ENCODE peak calls at places on chromosomes 12 and 14, in four cellular contexts. U, Y, X and R are unnamed samples.

GRCh38 chr12:69685810-69686209 is 13.3 kb downstream of the BEST3 start:
- DNase-seq in U (no peak), Y (no peak), X (no peak), R (no peak)

GRCh38 chr12:27388650-27389049 is 56.0 kb downstream of the BMAL2 start:
- DNase-seq in U (no peak), Y (no peak), X (no peak), R (no peak)

GRCh38 chr12:25775968-25776367 is 182.5 kb upstream of the RASSF8 start:
- DNase-seq in U (no peak), Y (peak; percentile 10), X (no peak), R (peak; percentile 1)

GRCh38 chr12:19811922-19812321 is 372.6 kb downstream of the AEBP2 start:
- DNase-seq in U (no peak), Y (no peak), X (no peak), R (no peak)

GRCh38 chr12:108890208-108890607 is 10.3 kb downstream of the DAO start:
- DNase-seq in U (no peak), Y (no peak), X (no peak), R (peak; percentile 25)

GRCh38 chr12:70267550-70267949 is 24.3 kb downstream of the CNOT2 start:
- DNase-seq in U (no peak), Y (no peak), X (no peak), R (no peak)

GRCh38 chr14:65156568-65157366 is 54.5 kb upstream of the MAX start:
- DNase-seq in U (no peak), Y (no peak), X (peak; percentile 45), R (no peak)

GRCh38 chr12:16573652-16574077 is 32.3 kb downstream of the LMO3 start:
- DNase-seq in U (peak; percentile 18), Y (no peak), X (no peak), R (no peak)

GRCh38 chr14:55458800-55459577 is 18.6 kb upstream of the TBPL2 start:
- DNase-seq in U (no peak), Y (no peak), X (no peak), R (no peak)

GRCh38 chr14:104749958-104750529 is 2.9 kb upstream of the SIVA1 start:
- DNase-seq in U (no peak), Y (no peak), X (no peak), R (no peak)

GRCh38 chr14:68791078-68791983 is 1.5 kb downstream of the ZFP36L1 start:
- DNase-seq in U (no peak), Y (no peak), X (no peak), R (no peak)

GRCh38 chr12:388012-388411 is 1.1 kb downstream of the KDM5A start:
- DNase-seq in U (no peak), Y (no peak), X (no peak), R (no peak)

GRCh38 chr12:105721051-105721825 is 390.7 kb downstream of the C12orf75 start:
- DNase-seq in U (no peak), Y (no peak), X (peak; percentile 38), R (no peak)

GRCh38 chr12:49842519-49843352 is at the start of gene BCDIN3D:
- DNase-seq in U (peak; percentile 83), Y (peak; percentile 86), X (peak; percentile 66), R (peak; percentile 90)

GRCh38 chr12:49843871-49844437 is 1.0 kb upstream of the BCDIN3D start:
- DNase-seq in U (no peak), Y (no peak), X (no peak), R (no peak)

GRCh38 chr12:49843411-49843810 is 505 bp upstream of the BCDIN3D start:
- DNase-seq in U (no peak), Y (no peak), X (no peak), R (no peak)

GRCh38 chr12:49838973-49839633 is 3.8 kb downstream of the BCDIN3D start:
- DNase-seq in U (peak; percentile 43), Y (peak; percentile 41), X (no peak), R (peak; percentile 44)
- TF ChIP-seq TARDBP in U (no peak), Y (no peak), X (no peak), R (no peak)

DNA sequence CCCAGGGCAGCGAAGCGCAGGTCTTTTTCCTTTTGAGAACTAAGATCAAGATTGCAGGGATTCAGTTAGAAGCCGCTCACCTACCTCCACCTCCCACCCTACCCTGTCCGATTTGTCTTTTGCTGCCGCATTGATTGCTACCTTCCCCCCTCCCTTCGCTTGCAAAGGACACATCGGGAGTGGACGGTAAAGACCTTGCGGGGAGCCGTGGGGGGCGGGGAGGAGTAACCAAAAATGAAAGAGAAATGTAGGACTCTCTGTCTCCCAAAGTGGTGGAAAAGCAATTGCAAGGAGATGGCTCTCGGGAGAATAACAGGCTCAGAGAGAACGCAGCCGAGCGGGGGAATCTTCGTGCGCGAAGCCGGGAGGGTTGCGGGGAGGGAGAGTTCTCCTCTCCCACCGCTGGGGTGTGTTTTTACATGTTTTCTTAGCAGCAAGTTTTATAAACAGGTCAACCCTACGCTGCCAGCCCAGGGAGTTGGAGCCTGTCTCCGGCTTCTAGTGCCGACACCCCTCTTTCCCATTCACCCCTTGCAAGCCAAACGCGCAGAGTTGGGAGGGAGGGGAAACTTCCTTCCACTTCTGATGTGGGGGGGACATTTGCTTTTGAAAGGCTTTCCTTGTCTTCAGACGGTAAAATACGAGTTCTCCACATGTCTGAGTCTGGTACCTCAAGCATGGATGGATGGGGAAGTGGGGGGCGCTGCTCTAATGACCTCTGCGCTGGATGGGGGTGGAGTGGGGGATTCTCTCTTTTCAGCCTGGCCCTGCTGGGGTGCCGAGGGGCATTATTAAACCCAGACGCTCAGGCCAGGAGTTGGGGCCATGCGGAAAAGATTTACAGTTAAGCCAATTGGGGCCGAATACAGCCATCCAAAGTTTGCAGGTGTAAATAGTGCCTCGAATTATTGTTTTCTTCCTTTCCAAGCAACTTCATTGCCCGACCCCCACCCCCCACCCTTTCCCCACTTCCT is 8.9 kb upstream of the TBX3 start:
- DNase-seq in U (no peak), Y (no peak), X (no peak), R (no peak)
- TF ChIP-seq TARDBP in U (no peak), Y (no peak), X (no peak), R (no peak)

GRCh38 chr12:132266802-132267201 is 62.6 kb downstream of the GALNT9 start:
- DNase-seq in U (no peak), Y (no peak), X (no peak), R (no peak)
- TF ChIP-seq TARDBP in U (no peak), Y (no peak), X (no peak), R (no peak)

DNA sequence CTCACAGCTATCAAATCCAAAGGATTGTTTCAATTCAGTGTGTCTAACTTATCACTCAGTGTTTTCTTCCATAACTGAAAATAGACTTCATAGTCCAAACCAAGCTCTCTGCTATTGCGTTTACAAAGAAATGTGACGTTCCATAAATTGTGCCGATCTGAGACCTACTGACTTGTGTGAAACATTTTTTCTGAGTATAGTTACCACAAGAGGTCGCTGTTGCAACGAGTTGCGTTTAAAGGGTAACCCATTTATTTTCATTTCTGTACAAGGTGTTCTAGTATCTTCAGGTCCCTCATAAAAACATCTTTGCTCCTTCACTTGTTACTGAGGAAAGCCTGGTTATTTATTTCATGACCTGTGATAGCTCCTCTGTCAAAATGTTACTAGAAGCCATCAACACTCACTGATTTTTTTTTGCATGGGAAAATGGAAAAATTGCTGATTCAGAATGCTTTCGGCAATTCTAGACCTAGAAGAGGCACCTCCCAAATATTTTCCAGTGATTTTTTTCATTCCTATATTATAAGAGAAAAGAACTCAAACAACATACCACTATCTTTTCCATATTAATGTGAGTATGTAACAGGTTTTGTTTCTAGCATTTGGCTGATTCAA is 60.9 kb upstream of the OR4E1 start:
- DNase-seq in U (peak; percentile 75), Y (peak; percentile 48), X (peak; percentile 12), R (peak; percentile 19)
- TF ChIP-seq TARDBP in U (no peak), Y (no peak), X (no peak), R (no peak)